ENCODE peak calls at places on chromosomes 11 and 22, in six cellular contexts. One of them, this sample, is unnamed.

GRCh38 chr11:31139479-31139878 is 230.1 kb downstream of the DCDC1 start:
- DNase-seq in neural progenitor cell: no peak
- DNase-seq in neural crest cell: no peak
- DNase-seq in PC-3: no peak
- DNase-seq in endothelial cell: no peak
- DNase-seq in kidney: no peak
- DNase-seq in this sample: no peak

GRCh38 chr11:35088676-35089075 is 50.3 kb upstream of the CD44 start:
- DNase-seq in neural progenitor cell: no peak
- DNase-seq in neural crest cell: no peak
- DNase-seq in PC-3: peak; percentile 57
- DNase-seq in endothelial cell: no peak
- DNase-seq in kidney: no peak
- DNase-seq in this sample: peak; percentile 53

GRCh38 chr11:107999759-108000455 is 8.8 kb upstream of the CUL5 start:
- DNase-seq in neural progenitor cell: peak; percentile 85
- DNase-seq in neural crest cell: peak; percentile 14
- DNase-seq in PC-3: peak; percentile 75
- DNase-seq in endothelial cell: peak; percentile 70
- DNase-seq in kidney: no peak
- DNase-seq in this sample: peak; percentile 63

GRCh38 chr22:27656970-27657369 is 144.6 kb downstream of the MN1 start:
- DNase-seq in neural progenitor cell: no peak
- DNase-seq in neural crest cell: no peak
- DNase-seq in PC-3: no peak
- DNase-seq in endothelial cell: no peak
- DNase-seq in kidney: no peak
- DNase-seq in this sample: no peak

GRCh38 chr22:39518996-39519680 is 1.2 kb upstream of the ATF4 start:
- DNase-seq in neural progenitor cell: peak; percentile 60
- DNase-seq in neural crest cell: no peak
- DNase-seq in PC-3: peak; percentile 33
- DNase-seq in endothelial cell: no peak
- DNase-seq in kidney: peak; percentile 79
- DNase-seq in this sample: peak; percentile 28

GRCh38 chr11:133506023-133506422 is 26.3 kb downstream of the OPCML start:
- DNase-seq in neural progenitor cell: peak; percentile 48
- DNase-seq in neural crest cell: no peak
- DNase-seq in PC-3: no peak
- DNase-seq in endothelial cell: no peak
- DNase-seq in kidney: no peak
- DNase-seq in this sample: no peak

GRCh38 chr11:1193326-1194230 is 29.3 kb upstream of the MUC5B start:
- DNase-seq in neural progenitor cell: no peak
- DNase-seq in neural crest cell: no peak
- DNase-seq in PC-3: no peak
- DNase-seq in endothelial cell: no peak
- DNase-seq in kidney: peak; percentile 71
- DNase-seq in this sample: no peak

GRCh38 chr11:72552399-72552910 is 118.1 kb upstream of the CLPB start:
- DNase-seq in neural progenitor cell: no peak
- DNase-seq in neural crest cell: no peak
- DNase-seq in PC-3: no peak
- DNase-seq in endothelial cell: no peak
- DNase-seq in kidney: no peak
- DNase-seq in this sample: no peak

GRCh38 chr22:38923463-38924196 is 33.8 kb upstream of the APOBEC3A start:
- DNase-seq in neural progenitor cell: peak; percentile 29
- DNase-seq in neural crest cell: no peak
- DNase-seq in PC-3: peak; percentile 87
- DNase-seq in endothelial cell: no peak
- DNase-seq in kidney: peak; percentile 92
- DNase-seq in this sample: peak; percentile 55

GRCh38 chr11:44607324-44607962 is 42.0 kb downstream of the CD82 start:
- DNase-seq in neural progenitor cell: no peak
- DNase-seq in neural crest cell: no peak
- DNase-seq in PC-3: no peak
- DNase-seq in endothelial cell: no peak
- DNase-seq in kidney: no peak
- DNase-seq in this sample: no peak

GRCh38 chr11:11960687-11961086 is 47.7 kb downstream of the DKK3 start:
- DNase-seq in neural progenitor cell: no peak
- DNase-seq in neural crest cell: no peak
- DNase-seq in PC-3: no peak
- DNase-seq in endothelial cell: no peak
- DNase-seq in kidney: no peak
- DNase-seq in this sample: no peak

GRCh38 chr22:48054596-48054995 is 1292.1 kb downstream of the TBC1D22A start:
- DNase-seq in neural progenitor cell: no peak
- DNase-seq in neural crest cell: no peak
- DNase-seq in PC-3: no peak
- DNase-seq in endothelial cell: no peak
- DNase-seq in kidney: no peak
- DNase-seq in this sample: no peak

GRCh38 chr11:28767574-28767973 is 659.4 kb downstream of the METTL15 start:
- DNase-seq in neural progenitor cell: no peak
- DNase-seq in neural crest cell: no peak
- DNase-seq in PC-3: peak; percentile 41
- DNase-seq in endothelial cell: no peak
- DNase-seq in kidney: no peak
- DNase-seq in this sample: no peak

GRCh38 chr11:124920870-124921609 is 2.0 kb downstream of the HEPN1 start:
- DNase-seq in neural progenitor cell: peak; percentile 85
- DNase-seq in neural crest cell: peak; percentile 85
- DNase-seq in PC-3: no peak
- DNase-seq in endothelial cell: peak; percentile 80
- DNase-seq in kidney: peak; percentile 94
- DNase-seq in this sample: peak; percentile 43

GRCh38 chr11:124919836-124920755 is 1.0 kb downstream of the HEPN1 start:
- DNase-seq in neural progenitor cell: no peak
- DNase-seq in neural crest cell: no peak
- DNase-seq in PC-3: no peak
- DNase-seq in endothelial cell: no peak
- DNase-seq in kidney: no peak
- DNase-seq in this sample: no peak

GRCh38 chr11:124918950-124919349 is at the start of gene HEPN1:
- DNase-seq in neural progenitor cell: no peak
- DNase-seq in neural crest cell: no peak
- DNase-seq in PC-3: no peak
- DNase-seq in endothelial cell: no peak
- DNase-seq in kidney: no peak
- DNase-seq in this sample: no peak

GRCh38 chr11:124922831-124923230 is 3.8 kb downstream of the HEPN1 start:
- DNase-seq in neural progenitor cell: no peak
- DNase-seq in neural crest cell: no peak
- DNase-seq in PC-3: no peak
- DNase-seq in endothelial cell: no peak
- DNase-seq in kidney: no peak
- DNase-seq in this sample: no peak

DNA sequence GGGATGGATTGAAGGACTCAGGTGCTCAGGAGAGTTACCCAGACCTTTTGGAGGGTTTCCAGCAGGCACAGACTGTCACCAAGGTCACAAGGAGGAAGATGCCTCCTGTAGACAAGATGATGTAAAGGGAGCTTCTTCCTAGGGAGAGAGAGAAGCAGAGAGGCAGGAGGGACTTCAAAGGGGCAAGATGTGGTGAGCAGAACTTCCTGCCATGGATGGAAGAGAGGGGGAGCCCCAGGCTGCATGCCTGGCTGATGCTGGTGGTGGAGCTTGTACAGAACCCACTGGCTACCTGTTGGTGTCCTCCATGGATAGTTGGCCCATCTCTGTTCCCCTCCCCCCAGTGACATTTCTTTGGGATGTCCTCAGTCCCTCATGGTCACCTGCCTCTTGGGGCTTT is 4.2 kb downstream of the HEPN1 start:
- DNase-seq in neural progenitor cell: no peak
- DNase-seq in neural crest cell: no peak
- DNase-seq in PC-3: no peak
- DNase-seq in endothelial cell: no peak
- DNase-seq in kidney: no peak
- DNase-seq in this sample: no peak
- TF ChIP-seq CTCF in neural progenitor cell: no peak
- TF ChIP-seq CTCF in neural crest cell: no peak
- TF ChIP-seq CTCF in PC-3: no peak
- TF ChIP-seq CTCF in endothelial cell: no peak
- TF ChIP-seq CTCF in kidney: no peak
- TF ChIP-seq CTCF in this sample: no peak

DNA sequence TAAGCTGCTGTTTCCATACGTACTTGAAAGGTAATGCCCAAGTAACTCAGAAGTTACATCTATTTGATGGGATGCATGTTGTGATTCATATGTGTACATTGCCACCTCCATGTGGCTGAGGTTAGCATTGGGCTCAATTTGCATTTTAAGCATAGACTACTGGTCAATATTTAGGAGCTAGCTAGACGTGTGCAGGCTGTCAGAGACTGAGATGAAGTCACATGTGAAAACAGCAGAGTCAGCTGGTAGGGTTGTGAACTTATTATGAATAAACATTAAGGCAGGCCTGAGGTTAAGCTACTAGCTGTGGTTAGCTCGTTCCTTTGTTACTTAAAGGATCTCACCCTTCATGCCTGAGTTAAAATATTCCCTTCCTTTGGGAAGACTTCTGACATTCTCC is 114.5 kb upstream of the MTNR1B start:
- DNase-seq in neural progenitor cell: no peak
- DNase-seq in neural crest cell: no peak
- DNase-seq in PC-3: no peak
- DNase-seq in endothelial cell: no peak
- DNase-seq in kidney: no peak
- DNase-seq in this sample: no peak
- TF ChIP-seq CTCF in neural progenitor cell: no peak
- TF ChIP-seq CTCF in neural crest cell: no peak
- TF ChIP-seq CTCF in PC-3: no peak
- TF ChIP-seq CTCF in endothelial cell: no peak
- TF ChIP-seq CTCF in kidney: no peak
- TF ChIP-seq CTCF in this sample: no peak

DNA sequence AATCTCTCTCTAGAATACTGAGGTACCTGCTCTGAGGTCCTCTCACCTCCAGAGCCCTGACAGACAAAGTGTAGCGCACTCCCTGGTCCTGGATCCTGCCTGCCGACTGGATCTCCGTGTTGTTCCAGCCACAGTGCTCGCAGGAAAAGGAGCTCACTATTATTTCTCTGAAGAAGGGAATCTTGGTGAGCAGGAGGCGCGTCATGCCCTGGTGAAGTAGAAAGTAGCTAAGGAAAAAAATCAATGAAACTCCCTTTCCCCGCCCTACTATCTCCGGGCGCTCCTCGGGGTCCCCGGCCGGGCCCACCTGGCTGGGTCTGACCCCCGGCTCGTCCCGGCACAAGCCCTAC is 412 bp downstream of the ZPR1 start:
- DNase-seq in neural progenitor cell: no peak
- DNase-seq in neural crest cell: no peak
- DNase-seq in PC-3: peak; percentile 23
- DNase-seq in endothelial cell: no peak
- DNase-seq in kidney: no peak
- DNase-seq in this sample: no peak
- TF ChIP-seq CTCF in neural progenitor cell: no peak
- TF ChIP-seq CTCF in neural crest cell: no peak
- TF ChIP-seq CTCF in PC-3: no peak
- TF ChIP-seq CTCF in endothelial cell: no peak
- TF ChIP-seq CTCF in kidney: no peak
- TF ChIP-seq CTCF in this sample: no peak

GRCh38 chr11:123771664-123772063 is 17.3 kb upstream of the OR6X1 start:
- DNase-seq in neural progenitor cell: no peak
- DNase-seq in neural crest cell: no peak
- DNase-seq in PC-3: no peak
- DNase-seq in endothelial cell: no peak
- DNase-seq in kidney: no peak
- DNase-seq in this sample: no peak

GRCh38 chr11:123773959-123774358 is 19.6 kb upstream of the OR6X1 start:
- DNase-seq in neural progenitor cell: no peak
- DNase-seq in neural crest cell: no peak
- DNase-seq in PC-3: no peak
- DNase-seq in endothelial cell: no peak
- DNase-seq in kidney: no peak
- DNase-seq in this sample: no peak

GRCh38 chr11:123770712-123771111 is 16.4 kb upstream of the OR6X1 start:
- DNase-seq in neural progenitor cell: no peak
- DNase-seq in neural crest cell: no peak
- DNase-seq in PC-3: no peak
- DNase-seq in endothelial cell: no peak
- DNase-seq in kidney: no peak
- DNase-seq in this sample: no peak

GRCh38 chr11:123775274-123775673 is 21.0 kb upstream of the OR6X1 start:
- DNase-seq in neural progenitor cell: peak; percentile 4
- DNase-seq in neural crest cell: no peak
- DNase-seq in PC-3: no peak
- DNase-seq in endothelial cell: no peak
- DNase-seq in kidney: no peak
- DNase-seq in this sample: no peak

GRCh38 chr11:123773026-123773425 is 18.7 kb upstream of the OR6X1 start:
- DNase-seq in neural progenitor cell: no peak
- DNase-seq in neural crest cell: no peak
- DNase-seq in PC-3: no peak
- DNase-seq in endothelial cell: no peak
- DNase-seq in kidney: no peak
- DNase-seq in this sample: no peak
- TF ChIP-seq CTCF in neural progenitor cell: no peak
- TF ChIP-seq CTCF in neural crest cell: no peak
- TF ChIP-seq CTCF in PC-3: no peak
- TF ChIP-seq CTCF in endothelial cell: no peak
- TF ChIP-seq CTCF in kidney: no peak
- TF ChIP-seq CTCF in this sample: no peak

GRCh38 chr11:100769165-100769564 is 82.1 kb downstream of the ARHGAP42 start:
- DNase-seq in neural progenitor cell: peak; percentile 23
- DNase-seq in neural crest cell: no peak
- DNase-seq in PC-3: no peak
- DNase-seq in endothelial cell: no peak
- DNase-seq in kidney: no peak
- DNase-seq in this sample: no peak
- TF ChIP-seq CTCF in neural progenitor cell: no peak
- TF ChIP-seq CTCF in neural crest cell: no peak
- TF ChIP-seq CTCF in PC-3: no peak
- TF ChIP-seq CTCF in endothelial cell: no peak
- TF ChIP-seq CTCF in kidney: no peak
- TF ChIP-seq CTCF in this sample: no peak

GRCh38 chr11:79087957-79088318 is 352.9 kb downstream of the TENM4 start:
- DNase-seq in neural progenitor cell: no peak
- DNase-seq in neural crest cell: no peak
- DNase-seq in PC-3: no peak
- DNase-seq in endothelial cell: no peak
- DNase-seq in kidney: no peak
- DNase-seq in this sample: no peak
- TF ChIP-seq CTCF in neural progenitor cell: no peak
- TF ChIP-seq CTCF in neural crest cell: no peak
- TF ChIP-seq CTCF in PC-3: no peak
- TF ChIP-seq CTCF in endothelial cell: no peak
- TF ChIP-seq CTCF in kidney: no peak
- TF ChIP-seq CTCF in this sample: no peak

DNA sequence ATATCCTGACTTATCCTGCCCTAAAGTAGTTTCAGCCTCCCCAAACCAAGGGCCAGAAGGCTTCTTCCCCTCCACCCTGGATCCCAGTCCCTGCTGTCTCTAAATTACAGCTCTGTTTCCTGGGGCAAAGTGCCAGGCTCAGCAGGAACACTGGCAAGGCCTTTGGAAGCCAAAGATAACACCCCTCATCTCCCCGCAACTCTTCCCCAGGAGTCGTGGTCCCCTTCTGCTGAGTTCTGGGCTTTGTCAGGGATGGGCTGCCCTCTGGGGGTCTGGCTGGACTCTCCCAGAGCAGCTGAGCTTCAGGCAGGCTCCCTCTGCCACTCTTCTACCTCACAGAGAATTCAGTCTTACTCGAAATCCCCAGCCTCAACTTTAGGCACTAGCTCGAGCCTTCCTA is 53.8 kb upstream of the AMPD3 start:
- DNase-seq in neural progenitor cell: no peak
- DNase-seq in neural crest cell: no peak
- DNase-seq in PC-3: no peak
- DNase-seq in endothelial cell: no peak
- DNase-seq in kidney: no peak
- DNase-seq in this sample: no peak
- TF ChIP-seq CTCF in neural progenitor cell: no peak
- TF ChIP-seq CTCF in neural crest cell: no peak
- TF ChIP-seq CTCF in PC-3: no peak
- TF ChIP-seq CTCF in endothelial cell: no peak
- TF ChIP-seq CTCF in kidney: no peak
- TF ChIP-seq CTCF in this sample: no peak

This sample was measured in RWPE1.